ENCODE peak calls at places on chromosomes 13 and 19, in four cellular contexts. J is GM12892, M is HepG2, A is K562. O is an unnamed sample.
A peak's percentile ranks its signal among the peaks of the same experiment; 100 is the strongest.

GRCh38 chr19:3407556-3408516 is 41.5 kb downstream of the NFIC start:
- DNase-seq in J (no peak), M (peak; percentile 39), A (no peak), O (no peak)

GRCh38 chr13:27128825-27129627 is 42.6 kb downstream of the USP12 start:
- DNase-seq in J (no peak), M (no peak), A (no peak), O (no peak)

GRCh38 chr13:47121092-47121763 is 224.4 kb upstream of the HTR2A start:
- DNase-seq in J (no peak), M (no peak), A (peak; percentile 29), O (no peak)

GRCh38 chr19:14475251-14476073 is at the start of gene PTGER1:
- DNase-seq in J (no peak), M (no peak), A (peak; percentile 79), O (no peak)

GRCh38 chr19:55178781-55179569 is 1.1 kb downstream of the SYT5 start:
- DNase-seq in J (peak; percentile 94), M (peak; percentile 34), A (peak; percentile 84), O (peak; percentile 98)

GRCh38 chr13:99432637-99433542 is 68.4 kb upstream of the TM9SF2 start:
- DNase-seq in J (peak; percentile 62), M (peak; percentile 84), A (no peak), O (peak; percentile 47)

GRCh38 chr13:96003304-96003703 is 49.9 kb downstream of the UGGT2 start:
- DNase-seq in J (no peak), M (no peak), A (no peak), O (no peak)

GRCh38 chr19:16330811-16331690 is 6.4 kb downstream of the KLF2 start:
- DNase-seq in J (no peak), M (no peak), A (no peak), O (no peak)

GRCh38 chr13:31452525-31452924 is 252.8 kb downstream of the B3GLCT start:
- DNase-seq in J (no peak), M (no peak), A (no peak), O (no peak)

DNA sequence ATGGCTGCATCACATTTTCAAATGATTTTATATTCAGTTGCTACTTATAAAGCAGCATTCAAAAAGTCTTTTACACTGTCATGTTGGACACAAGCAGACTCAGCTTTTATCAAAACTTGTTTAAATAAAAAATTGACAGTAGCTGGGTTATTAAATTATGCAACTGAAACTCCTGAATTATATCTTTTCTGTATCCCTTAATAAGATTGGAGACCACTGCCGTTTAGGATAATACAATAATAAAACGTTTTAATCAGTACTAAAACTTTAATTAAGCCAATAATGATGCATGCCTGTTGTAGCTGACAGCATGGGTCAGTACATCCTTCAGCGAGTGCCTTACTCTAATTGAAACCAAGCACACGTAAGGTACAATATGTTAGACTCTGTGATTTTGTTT is 78.0 kb downstream of the DPY19L3 start:
- DNase-seq in J (no peak), M (no peak), A (no peak), O (no peak)
- TF ChIP-seq TAF1 in J (no peak), M (no peak), A (no peak), O (no peak)

GRCh38 chr13:113857531-113858195 is 6.2 kb downstream of the GAS6 start:
- DNase-seq in J (no peak), M (no peak), A (no peak), O (no peak)
- TF ChIP-seq POLR2AphosphoS5 in J (no peak), M (no peak), A (no peak), O (no peak)

DNA sequence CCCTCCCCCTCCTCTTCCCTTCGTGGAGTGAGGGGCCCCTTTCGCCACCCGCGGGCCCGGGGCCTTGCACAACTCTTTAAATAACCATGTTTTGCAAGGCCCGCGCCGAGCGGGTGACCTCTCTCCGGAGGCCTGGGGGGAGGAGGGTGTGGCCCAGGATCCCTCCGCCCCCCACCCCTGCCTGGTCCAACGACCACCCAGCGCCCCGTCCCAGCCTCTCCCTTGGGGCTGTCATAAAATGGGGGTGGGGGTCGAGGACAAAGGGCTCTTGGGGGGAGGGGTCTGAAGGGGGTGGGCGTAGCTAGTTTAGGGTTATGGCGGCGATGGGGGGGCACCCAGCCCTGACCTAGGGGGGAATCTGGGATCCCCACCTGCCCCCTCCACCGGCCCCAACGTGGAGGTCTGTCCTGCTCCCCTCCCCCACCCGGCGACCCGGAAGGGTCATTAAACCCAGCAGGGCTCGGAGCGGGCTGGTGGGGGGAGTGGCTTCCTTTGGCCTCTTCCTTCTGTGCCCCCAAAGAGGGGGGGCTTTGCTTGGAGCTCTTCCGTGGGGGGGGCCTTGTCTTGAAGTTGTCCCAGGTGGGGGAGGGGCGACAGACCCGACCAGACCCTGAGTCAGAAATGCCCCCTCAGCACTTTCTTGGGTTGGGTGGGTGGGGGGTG is 1.3 kb downstream of the ARID3A start:
- DNase-seq in J (no peak), M (peak; percentile 85), A (peak; percentile 64), O (no peak)
- TF ChIP-seq POLR2A in J (no peak), M (no peak), A (no peak), O (no peak)

GRCh38 chr13:73198888-73199497 is 140.2 kb downstream of the KLF5 start:
- DNase-seq in J (no peak), M (peak; percentile 56), A (no peak), O (no peak)

GRCh38 chr13:73201601-73202000 is 142.8 kb downstream of the KLF5 start:
- DNase-seq in J (no peak), M (no peak), A (no peak), O (no peak)

GRCh38 chr13:73204916-73205315 is 146.1 kb downstream of the KLF5 start:
- DNase-seq in J (no peak), M (no peak), A (no peak), O (no peak)

GRCh38 chr13:73195091-73195490 is 136.3 kb downstream of the KLF5 start:
- DNase-seq in J (no peak), M (no peak), A (no peak), O (no peak)

DNA sequence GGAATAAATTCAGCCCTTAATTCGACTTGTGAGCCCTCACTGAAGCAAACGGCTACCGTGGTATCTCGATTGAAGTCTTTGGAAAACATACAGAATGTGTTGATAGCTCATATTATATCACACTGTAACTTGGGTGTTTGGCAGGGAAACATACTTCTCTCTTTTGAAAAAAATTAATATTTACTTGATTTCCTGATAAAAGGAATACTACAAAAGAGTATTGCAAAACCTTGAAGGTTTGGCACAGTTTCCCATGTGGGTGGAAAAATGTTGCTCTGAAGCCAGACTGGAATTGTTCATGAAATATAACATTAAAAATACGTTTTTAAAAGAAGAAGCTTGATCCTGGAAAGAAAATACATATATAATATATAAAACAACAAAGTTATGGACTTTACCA is 141.6 kb downstream of the KLF5 start:
- DNase-seq in J (no peak), M (no peak), A (no peak), O (no peak)
- TF ChIP-seq TAF1 in J (no peak), M (no peak), A (no peak), O (no peak)

GRCh38 chr19:2270157-2270571 is 11.8 kb downstream of the PEAK3 start:
- DNase-seq in J (no peak), M (no peak), A (peak; percentile 57), O (no peak)

GRCh38 chr19:2268861-2269243 is 12.6 kb upstream of the JSRP1 start:
- DNase-seq in J (no peak), M (no peak), A (no peak), O (no peak)

GRCh38 chr19:2268480-2268830 is 12.2 kb upstream of the JSRP1 start:
- DNase-seq in J (no peak), M (no peak), A (no peak), O (no peak)

GRCh38 chr19:2269244-2270156 is 12.5 kb downstream of the PEAK3 start:
- DNase-seq in J (peak; percentile 98), M (peak; percentile 91), A (peak; percentile 100), O (peak; percentile 98)

GRCh38 chr19:2266183-2266993 is 10.2 kb upstream of the JSRP1 start:
- DNase-seq in J (no peak), M (peak; percentile 58), A (peak; percentile 69), O (no peak)
- TF ChIP-seq POLR2AphosphoS5 in J (peak; percentile 37), M (no peak), A (no peak), O (no peak)

O was measured in GM12891.